ENCODE peak calls at places on chromosomes 5 and 9, in eight cellular contexts. S is HCT116, P is GM20000, I is hepatocyte, X is AG04450, A is heart left ventricle, J is Calu3, F is brain microvascular endothelial cell. G is an unnamed sample.

GRCh38 chr5:172435362-172436077 is 18.8 kb downstream of the SH3PXD2B start:
- DNase-seq in S (no peak), P (no peak), I (no peak), X (no peak), A (no peak), J (no peak), F (no peak), G (no peak)

GRCh38 chr9:16543225-16543624 is 327.2 kb downstream of the BNC2 start:
- DNase-seq in S (no peak), P (no peak), I (no peak), X (no peak), A (no peak), J (no peak), F (no peak), G (no peak)

GRCh38 chr9:129258823-129259301 is 80.8 kb upstream of the IER5L start:
- DNase-seq in S (no peak), P (no peak), I (no peak), X (no peak), A (no peak), J (no peak), F (no peak), G (no peak)

GRCh38 chr9:108688051-108688450 is 167.7 kb downstream of the ACTL7B start:
- DNase-seq in S (no peak), P (no peak), I (no peak), X (no peak), A (no peak), J (no peak), F (no peak), G (no peak)

GRCh38 chr5:62790348-62790747 is 211.7 kb downstream of the LRRC70 start:
- DNase-seq in S (no peak), P (no peak), I (peak; percentile 41), X (no peak), A (no peak), J (no peak), F (no peak), G (no peak)

GRCh38 chr5:180595381-180596114 is 4.2 kb upstream of the SCGB3A1 start:
- DNase-seq in S (no peak), P (no peak), I (no peak), X (no peak), A (no peak), J (no peak), F (no peak), G (no peak)

GRCh38 chr9:90511711-90512110 is 130.9 kb downstream of the DIRAS2 start:
- DNase-seq in S (no peak), P (no peak), I (no peak), X (no peak), A (no peak), J (no peak), F (no peak), G (no peak)

GRCh38 chr5:142915840-142916424 is 145.8 kb downstream of the ARHGAP26 start:
- DNase-seq in S (no peak), P (peak; percentile 37), I (peak; percentile 64), X (no peak), A (no peak), J (peak; percentile 66), F (no peak), G (no peak)

GRCh38 chr9:18485691-18486090 is 11.7 kb downstream of the ADAMTSL1 start:
- DNase-seq in S (no peak), P (no peak), I (no peak), X (no peak), A (no peak), J (no peak), F (peak; percentile 51), G (no peak)

GRCh38 chr9:124202447-124202971 is 55.2 kb upstream of the NEK6 start:
- DNase-seq in S (no peak), P (peak; percentile 78), I (no peak), X (no peak), A (peak; percentile 45), J (peak; percentile 12), F (no peak), G (peak; percentile 44)

GRCh38 chr9:88060746-88061145 is 77.5 kb downstream of the SPATA31C2 start:
- DNase-seq in S (no peak), P (no peak), I (no peak), X (no peak), A (no peak), J (no peak), F (no peak), G (no peak)

GRCh38 chr5:133714161-133714915 is 102.0 kb upstream of the FSTL4 start:
- DNase-seq in S (no peak), P (no peak), I (peak; percentile 16), X (no peak), A (no peak), J (no peak), F (no peak), G (no peak)

GRCh38 chr5:79613571-79613970 is 1.3 kb downstream of the TENT2 start:
- DNase-seq in S (no peak), P (no peak), I (no peak), X (no peak), A (no peak), J (no peak), F (no peak), G (no peak)

GRCh38 chr5:45568813-45569212 is 127.4 kb downstream of the HCN1 start:
- DNase-seq in S (no peak), P (no peak), I (no peak), X (no peak), A (no peak), J (no peak), F (no peak), G (no peak)

GRCh38 chr9:92501671-92502393 is 19.5 kb upstream of the ASPN start:
- DNase-seq in S (peak; percentile 52), P (peak; percentile 36), I (peak; percentile 57), X (no peak), A (no peak), J (peak; percentile 41), F (no peak), G (no peak)

GRCh38 chr5:82272957-82273356 is 5.2 kb downstream of the RPS23 start:
- DNase-seq in S (no peak), P (no peak), I (no peak), X (no peak), A (no peak), J (no peak), F (no peak), G (no peak)

GRCh38 chr5:159050408-159051091 is 49.2 kb downstream of the EBF1 start:
- DNase-seq in S (no peak), P (peak; percentile 59), I (no peak), X (no peak), A (no peak), J (no peak), F (peak; percentile 40), G (no peak)

GRCh38 chr9:15104826-15105420 is 194.7 kb upstream of the FREM1 start:
- DNase-seq in S (peak; percentile 16), P (peak; percentile 37), I (peak; percentile 71), X (peak; percentile 4), A (no peak), J (peak; percentile 39), F (peak; percentile 10), G (no peak)

GRCh38 chr5:3602713-3603502 is 7.3 kb downstream of the IRX1 start:
- DNase-seq in S (no peak), P (peak; percentile 42), I (peak; percentile 71), X (no peak), A (peak; percentile 49), J (no peak), F (no peak), G (no peak)

GRCh38 chr5:27403248-27403882 is 365.0 kb upstream of the CDH9 start:
- DNase-seq in S (no peak), P (no peak), I (no peak), X (no peak), A (no peak), J (no peak), F (no peak), G (no peak)

GRCh38 chr9:117145811-117146490 is 268.9 kb downstream of the ASTN2 start:
- DNase-seq in S (no peak), P (no peak), I (no peak), X (no peak), A (no peak), J (no peak), F (no peak), G (no peak)

DNA sequence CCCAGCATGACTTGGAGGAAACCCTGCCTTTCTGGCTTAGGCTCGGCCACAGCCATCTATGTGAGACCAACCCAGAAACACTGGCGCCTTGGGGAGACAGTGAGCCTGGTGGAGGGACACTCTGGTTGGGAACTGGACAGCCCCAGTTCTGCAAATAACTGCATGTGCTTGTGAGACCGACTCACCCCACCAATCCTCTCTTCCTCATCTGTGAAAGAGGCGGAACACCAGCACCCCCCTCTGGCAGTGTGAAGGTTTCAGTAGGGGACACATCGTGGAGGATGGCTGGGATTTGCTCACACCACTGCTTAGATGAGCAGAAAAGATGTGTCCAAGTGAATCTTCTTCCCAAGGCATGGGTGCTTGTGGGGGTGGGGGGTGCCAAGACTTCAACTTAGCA is 43.4 kb upstream of the N4BP3 start:
- DNase-seq in S (peak; percentile 35), P (no peak), I (peak; percentile 35), X (no peak), A (no peak), J (peak; percentile 67), F (peak; percentile 25), G (no peak)
- TF ChIP-seq CTCF in S (peak; percentile 66), P (peak; percentile 6), I (no peak), X (peak; percentile 49), A (no peak), J (peak; percentile 32), F (peak; percentile 52), G (no peak)

GRCh38 chr5:24691073-24691472 is 46.3 kb upstream of the CDH10 start:
- DNase-seq in S (no peak), P (no peak), I (no peak), X (no peak), A (no peak), J (no peak), F (no peak), G (no peak)
- TF ChIP-seq CTCF in S (no peak), P (no peak), I (no peak), X (no peak), A (no peak), J (no peak), F (no peak), G (no peak)

GRCh38 chr5:196350-196749 is 5.1 kb downstream of the LRRC14B start:
- DNase-seq in S (no peak), P (no peak), I (no peak), X (no peak), A (no peak), J (no peak), F (no peak), G (no peak)

GRCh38 chr5:192970-193831 is 1.9 kb downstream of the LRRC14B start:
- DNase-seq in S (no peak), P (no peak), I (no peak), X (no peak), A (peak; percentile 17), J (no peak), F (no peak), G (no peak)

GRCh38 chr5:194102-194501 is 2.8 kb downstream of the LRRC14B start:
- DNase-seq in S (no peak), P (no peak), I (no peak), X (no peak), A (peak; percentile 75), J (no peak), F (no peak), G (no peak)

GRCh38 chr5:194603-195209 is 3.4 kb downstream of the LRRC14B start:
- DNase-seq in S (no peak), P (no peak), I (no peak), X (no peak), A (peak; percentile 18), J (no peak), F (no peak), G (no peak)

GRCh38 chr5:195401-196160 is 4.3 kb downstream of the LRRC14B start:
- DNase-seq in S (no peak), P (no peak), I (no peak), X (no peak), A (no peak), J (no peak), F (no peak), G (no peak)
- TF ChIP-seq CTCF in S (no peak), P (no peak), I (no peak), X (peak; percentile 17), A (no peak), J (no peak), F (peak; percentile 47), G (no peak)

GRCh38 chr5:116142495-116142894 is 57.7 kb downstream of the COMMD10 start:
- DNase-seq in S (no peak), P (no peak), I (no peak), X (no peak), A (no peak), J (no peak), F (no peak), G (no peak)
- TF ChIP-seq CTCF in S (peak; percentile 13), P (no peak), I (no peak), X (no peak), A (no peak), J (no peak), F (no peak), G (no peak)

G was measured in natural killer cell.